ENCODE peak calls at places on chromosomes 6 and 20, in six cellular contexts. One of them, this sample, is unnamed.

GRCh38 chr20:45323731-45324130 is 15.6 kb upstream of the MATN4 start:
- DNase-seq in transverse colon: no peak
- DNase-seq in breast epithelium: no peak
- DNase-seq in ovary: no peak
- DNase-seq in heart left ventricle: no peak
- DNase-seq in HepG2: no peak
- DNase-seq in this sample: no peak

GRCh38 chr20:44780226-44780625 is 30.1 kb downstream of the RIMS4 start:
- DNase-seq in transverse colon: peak
- DNase-seq in breast epithelium: no peak
- DNase-seq in ovary: peak
- DNase-seq in heart left ventricle: peak
- DNase-seq in HepG2: peak
- DNase-seq in this sample: peak

GRCh38 chr20:3340443-3340842 is 67.0 kb downstream of the DNAAF9 start:
- DNase-seq in transverse colon: peak
- DNase-seq in breast epithelium: no peak
- DNase-seq in ovary: peak
- DNase-seq in heart left ventricle: peak
- DNase-seq in HepG2: no peak
- DNase-seq in this sample: peak

GRCh38 chr6:28000351-28001045 is 43.5 kb downstream of the OR2B6 start:
- DNase-seq in transverse colon: no peak
- DNase-seq in breast epithelium: no peak
- DNase-seq in ovary: no peak
- DNase-seq in heart left ventricle: no peak
- DNase-seq in HepG2: no peak
- DNase-seq in this sample: no peak

GRCh38 chr6:113306552-113307145 is 550.5 kb upstream of the MARCKS start:
- DNase-seq in transverse colon: peak
- DNase-seq in breast epithelium: peak
- DNase-seq in ovary: peak
- DNase-seq in heart left ventricle: peak
- DNase-seq in HepG2: peak
- DNase-seq in this sample: peak

GRCh38 chr6:36358235-36358915 is 21.7 kb upstream of the BNIP5 start:
- DNase-seq in transverse colon: no peak
- DNase-seq in breast epithelium: no peak
- DNase-seq in ovary: no peak
- DNase-seq in heart left ventricle: no peak
- DNase-seq in HepG2: peak
- DNase-seq in this sample: peak

GRCh38 chr6:110811187-110811586 is 4.1 kb downstream of the CDK19 start:
- DNase-seq in transverse colon: no peak
- DNase-seq in breast epithelium: no peak
- DNase-seq in ovary: no peak
- DNase-seq in heart left ventricle: no peak
- DNase-seq in HepG2: no peak
- DNase-seq in this sample: peak

GRCh38 chr6:29792123-29793035 is 35.2 kb upstream of the HLA-G start:
- DNase-seq in transverse colon: peak
- DNase-seq in breast epithelium: peak
- DNase-seq in ovary: peak
- DNase-seq in heart left ventricle: peak
- DNase-seq in HepG2: no peak
- DNase-seq in this sample: peak

GRCh38 chr20:61817575-61817974 is 248.1 kb downstream of the TAF4 start:
- DNase-seq in transverse colon: no peak
- DNase-seq in breast epithelium: no peak
- DNase-seq in ovary: no peak
- DNase-seq in heart left ventricle: peak
- DNase-seq in HepG2: no peak
- DNase-seq in this sample: no peak

GRCh38 chr20:5870462-5871021 is 79.8 kb downstream of the TRMT6 start:
- DNase-seq in transverse colon: no peak
- DNase-seq in breast epithelium: no peak
- DNase-seq in ovary: no peak
- DNase-seq in heart left ventricle: no peak
- DNase-seq in HepG2: no peak
- DNase-seq in this sample: no peak

GRCh38 chr6:136989591-136990578 is 54.9 kb downstream of the IL20RA start:
- DNase-seq in transverse colon: peak
- DNase-seq in breast epithelium: no peak
- DNase-seq in ovary: peak
- DNase-seq in heart left ventricle: peak
- DNase-seq in HepG2: no peak
- DNase-seq in this sample: peak

GRCh38 chr6:56176741-56177140 is 70.6 kb downstream of the COL21A1 start:
- DNase-seq in transverse colon: no peak
- DNase-seq in breast epithelium: no peak
- DNase-seq in ovary: no peak
- DNase-seq in heart left ventricle: no peak
- DNase-seq in HepG2: no peak
- DNase-seq in this sample: no peak

GRCh38 chr6:70520575-70520974 is 46.2 kb upstream of the SDHAF4 start:
- DNase-seq in transverse colon: no peak
- DNase-seq in breast epithelium: no peak
- DNase-seq in ovary: no peak
- DNase-seq in heart left ventricle: no peak
- DNase-seq in HepG2: peak
- DNase-seq in this sample: no peak

GRCh38 chr6:118826096-118826495 is 67.9 kb upstream of the ASF1A start:
- DNase-seq in transverse colon: no peak
- DNase-seq in breast epithelium: no peak
- DNase-seq in ovary: no peak
- DNase-seq in heart left ventricle: no peak
- DNase-seq in HepG2: no peak
- DNase-seq in this sample: no peak

GRCh38 chr6:24223131-24223715 is 97.2 kb downstream of the NRSN1 start:
- DNase-seq in transverse colon: no peak
- DNase-seq in breast epithelium: no peak
- DNase-seq in ovary: no peak
- DNase-seq in heart left ventricle: no peak
- DNase-seq in HepG2: peak
- DNase-seq in this sample: no peak

GRCh38 chr6:94350833-94351232 is 931.5 kb upstream of the EPHA7 start:
- DNase-seq in transverse colon: no peak
- DNase-seq in breast epithelium: no peak
- DNase-seq in ovary: no peak
- DNase-seq in heart left ventricle: no peak
- DNase-seq in HepG2: no peak
- DNase-seq in this sample: no peak

GRCh38 chr6:145244712-145245111 is 490.6 kb downstream of the EPM2A start:
- DNase-seq in transverse colon: no peak
- DNase-seq in breast epithelium: no peak
- DNase-seq in ovary: no peak
- DNase-seq in heart left ventricle: no peak
- DNase-seq in HepG2: peak
- DNase-seq in this sample: no peak

GRCh38 chr6:143279385-143279784 is 171.1 kb downstream of the ADAT2 start:
- DNase-seq in transverse colon: peak
- DNase-seq in breast epithelium: no peak
- DNase-seq in ovary: no peak
- DNase-seq in heart left ventricle: no peak
- DNase-seq in HepG2: peak
- DNase-seq in this sample: no peak

DNA sequence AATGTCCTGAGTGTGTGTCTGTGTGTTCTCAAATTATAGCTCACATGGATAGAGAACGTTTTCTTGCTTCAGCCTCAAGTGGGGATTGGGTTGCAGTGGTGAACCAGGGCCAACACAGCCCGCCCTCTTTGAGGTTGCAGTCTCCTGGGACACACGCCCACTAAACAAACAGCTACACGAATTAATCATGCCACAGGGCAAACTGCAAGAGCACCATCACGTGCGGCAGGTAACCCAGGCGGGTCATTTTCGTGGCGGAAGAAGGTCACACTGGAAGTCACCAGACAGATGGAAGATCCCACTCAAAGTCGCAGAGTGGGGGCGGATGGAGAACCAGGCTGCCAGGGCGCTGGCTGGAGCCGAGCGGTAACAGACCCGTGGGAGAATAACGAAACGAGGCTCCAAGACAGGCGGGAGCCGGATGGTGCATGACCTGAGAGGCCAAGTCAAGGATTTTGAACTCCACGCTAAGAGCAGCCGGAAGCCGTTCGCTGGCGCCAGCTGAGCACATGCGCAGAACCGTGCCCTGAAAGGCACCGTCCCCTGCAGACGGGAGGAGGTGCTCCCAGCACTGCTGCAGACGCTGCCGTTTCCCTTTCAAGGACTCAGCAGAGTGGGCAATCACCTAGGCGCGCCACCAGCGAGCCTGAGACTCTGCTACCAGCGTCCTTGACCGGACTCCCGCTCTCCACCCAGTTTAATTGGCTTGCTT is 10.7 kb downstream of the DLL1 start:
- DNase-seq in transverse colon: peak
- DNase-seq in breast epithelium: no peak
- DNase-seq in ovary: peak
- DNase-seq in heart left ventricle: no peak
- DNase-seq in HepG2: no peak
- DNase-seq in this sample: peak
- TF ChIP-seq POLR2A in transverse colon: peak
- TF ChIP-seq POLR2A in breast epithelium: no peak
- TF ChIP-seq POLR2A in ovary: no peak
- TF ChIP-seq POLR2A in heart left ventricle: no peak
- TF ChIP-seq POLR2A in HepG2: no peak
- TF ChIP-seq POLR2A in this sample: no peak

GRCh38 chr6:158630944-158631616 is 13.5 kb downstream of the DYNLT1 start:
- DNase-seq in transverse colon: peak
- DNase-seq in breast epithelium: peak
- DNase-seq in ovary: peak
- DNase-seq in heart left ventricle: peak
- DNase-seq in HepG2: no peak
- DNase-seq in this sample: peak

GRCh38 chr6:158633127-158633526 is 11.4 kb downstream of the DYNLT1 start:
- DNase-seq in transverse colon: no peak
- DNase-seq in breast epithelium: no peak
- DNase-seq in ovary: no peak
- DNase-seq in heart left ventricle: no peak
- DNase-seq in HepG2: no peak
- DNase-seq in this sample: no peak

GRCh38 chr6:158634695-158635426 is 9.7 kb downstream of the DYNLT1 start:
- DNase-seq in transverse colon: no peak
- DNase-seq in breast epithelium: no peak
- DNase-seq in ovary: no peak
- DNase-seq in heart left ventricle: no peak
- DNase-seq in HepG2: no peak
- DNase-seq in this sample: no peak

GRCh38 chr6:158629376-158630221 is 14.9 kb downstream of the DYNLT1 start:
- DNase-seq in transverse colon: no peak
- DNase-seq in breast epithelium: no peak
- DNase-seq in ovary: peak
- DNase-seq in heart left ventricle: peak
- DNase-seq in HepG2: peak
- DNase-seq in this sample: peak

DNA sequence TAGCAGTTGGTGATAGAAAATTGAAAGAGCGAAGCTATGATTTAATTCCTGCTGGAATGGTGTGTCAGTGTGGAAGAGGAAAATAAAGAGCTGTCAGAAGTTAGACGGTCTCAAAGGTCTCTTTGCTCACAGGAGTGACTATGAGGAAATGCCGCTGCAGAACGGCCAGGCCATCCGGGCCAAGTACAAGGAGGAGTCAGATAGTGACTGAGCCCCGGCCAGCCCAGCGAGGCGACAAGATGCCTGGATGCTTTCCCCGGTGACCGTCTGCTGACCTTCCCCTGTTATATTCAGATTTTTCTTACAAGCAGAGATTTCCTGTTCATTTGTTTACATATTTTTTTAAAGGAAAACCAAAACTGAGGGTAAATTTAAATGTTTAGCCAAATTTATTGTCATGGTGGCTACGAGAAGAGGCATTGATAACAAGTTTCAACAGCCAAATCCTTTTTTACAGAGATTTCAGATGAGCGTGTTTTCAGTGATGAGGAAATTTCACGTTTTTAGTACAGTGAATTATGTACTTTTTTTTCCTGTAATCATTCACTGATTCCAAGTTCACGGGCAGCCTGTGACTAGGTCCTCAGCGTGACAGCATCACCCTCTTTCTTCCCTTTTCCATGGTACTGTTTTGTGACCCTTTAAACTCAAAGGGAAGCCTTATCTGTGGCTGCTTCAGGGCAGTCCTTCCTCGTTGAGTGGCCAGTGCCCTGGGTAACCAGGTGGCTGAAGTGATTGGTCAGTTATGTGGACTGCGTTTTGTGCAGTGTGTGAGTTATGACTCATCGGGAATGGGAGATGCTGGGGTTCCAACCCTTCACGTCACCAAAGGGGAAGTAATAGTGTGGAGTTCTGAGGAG is 12.6 kb downstream of the DYNLT1 start:
- DNase-seq in transverse colon: peak
- DNase-seq in breast epithelium: no peak
- DNase-seq in ovary: peak
- DNase-seq in heart left ventricle: peak
- DNase-seq in HepG2: no peak
- DNase-seq in this sample: no peak
- TF ChIP-seq POLR2A in transverse colon: peak
- TF ChIP-seq POLR2A in breast epithelium: no peak
- TF ChIP-seq POLR2A in ovary: no peak
- TF ChIP-seq POLR2A in heart left ventricle: no peak
- TF ChIP-seq POLR2A in HepG2: no peak
- TF ChIP-seq POLR2A in this sample: no peak

DNA sequence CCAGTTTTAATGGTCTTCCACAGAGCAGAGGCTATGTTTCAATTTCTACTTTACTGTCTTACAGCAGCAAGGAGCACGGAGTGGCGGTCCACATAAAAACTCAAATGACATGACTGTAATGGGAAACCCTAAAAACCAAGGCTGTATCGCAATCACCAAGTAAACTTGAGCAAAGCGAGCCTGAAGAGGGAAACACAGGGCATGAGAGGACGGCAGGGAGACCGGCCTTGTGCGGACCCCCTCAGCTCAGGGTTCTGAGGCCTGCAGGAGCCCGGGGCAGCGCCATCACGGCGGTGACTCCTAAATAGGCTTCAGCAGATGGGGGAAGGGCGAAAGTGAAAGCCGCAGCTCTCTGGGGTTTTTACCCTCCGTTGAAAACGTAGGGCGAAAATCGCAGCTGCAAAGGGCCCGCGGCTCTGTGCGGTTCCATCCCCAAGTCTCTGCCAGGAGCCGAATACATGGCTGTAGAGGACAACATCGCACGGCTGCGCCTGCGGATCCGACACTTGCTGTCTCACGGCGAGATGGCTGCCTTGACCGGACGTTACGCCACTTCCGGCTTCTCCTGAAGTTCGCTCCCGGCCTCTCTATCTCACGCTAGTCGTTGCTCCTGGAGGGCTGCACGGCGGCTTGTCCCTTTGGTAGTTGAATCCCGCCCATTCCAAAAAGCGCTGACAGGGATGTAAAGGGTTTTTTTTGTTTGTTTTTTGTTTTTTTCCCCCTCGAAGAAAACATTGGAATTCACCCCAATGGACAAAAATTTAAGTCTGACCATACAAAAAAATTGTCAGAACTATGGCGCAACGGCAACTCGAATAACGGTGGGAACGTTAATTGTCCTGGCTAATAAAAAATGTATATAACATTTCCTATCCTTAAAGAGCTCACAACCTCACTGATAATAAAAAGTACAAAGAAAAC is at the start of gene PSMB1:
- DNase-seq in transverse colon: peak
- DNase-seq in breast epithelium: peak
- DNase-seq in ovary: peak
- DNase-seq in heart left ventricle: peak
- DNase-seq in HepG2: peak
- DNase-seq in this sample: peak
- TF ChIP-seq POLR2A in transverse colon: peak
- TF ChIP-seq POLR2A in breast epithelium: peak
- TF ChIP-seq POLR2A in ovary: peak
- TF ChIP-seq POLR2A in heart left ventricle: peak
- TF ChIP-seq POLR2A in HepG2: peak
- TF ChIP-seq POLR2A in this sample: peak

GRCh38 chr6:149032318-149032598 is 285.3 kb upstream of the TAB2 start:
- DNase-seq in transverse colon: no peak
- DNase-seq in breast epithelium: no peak
- DNase-seq in ovary: no peak
- DNase-seq in heart left ventricle: no peak
- DNase-seq in HepG2: no peak
- DNase-seq in this sample: no peak
- TF ChIP-seq POLR2A in transverse colon: no peak
- TF ChIP-seq POLR2A in breast epithelium: no peak
- TF ChIP-seq POLR2A in ovary: no peak
- TF ChIP-seq POLR2A in heart left ventricle: no peak
- TF ChIP-seq POLR2A in HepG2: no peak
- TF ChIP-seq POLR2A in this sample: no peak

This sample was measured in thyroid gland.